ENCODE peak calls at places on chromosome 2, in seven cellular contexts. E is mammary epithelial cell, C is hepatocyte, L is PC-3, D is HCT116, V is IMR-90, U is H9. K is an unnamed sample.

GRCh38 chr2:237258146-237258545 is 155.8 kb downstream of the COL6A3 start:
- DNase-seq in E (no peak), L (no peak), U (peak; percentile 42), V (peak; percentile 55), D (no peak), C (no peak), K (peak; percentile 13)

GRCh38 chr2:241563031-241563507 is 4.5 kb downstream of the BOK start:
- DNase-seq in V (no peak), U (peak; percentile 24), D (no peak), L (no peak), E (no peak), C (no peak), K (no peak)

GRCh38 chr2:206920936-206921335 is 18.4 kb upstream of the CPO start:
- DNase-seq in L (peak; percentile 61), D (no peak), V (no peak), C (no peak), E (peak; percentile 40), U (no peak), K (no peak)

GRCh38 chr2:96374211-96374951 is 38.8 kb downstream of the NCAPH start:
- DNase-seq in U (no peak), D (no peak), E (peak; percentile 27), C (peak; percentile 42), L (peak; percentile 76), V (peak; percentile 39), K (no peak)

GRCh38 chr2:229346801-229347540 is 75.9 kb upstream of the PID1 start:
- DNase-seq in U (no peak), C (no peak), E (no peak), L (no peak), D (no peak), V (no peak), K (no peak)

GRCh38 chr2:162294949-162295348 is 23.5 kb downstream of the IFIH1 start:
- DNase-seq in C (no peak), U (no peak), D (no peak), E (no peak), L (no peak), V (no peak), K (no peak)

GRCh38 chr2:128738446-128739110 is 419.9 kb upstream of the HS6ST1 start:
- DNase-seq in C (no peak), U (no peak), D (no peak), L (no peak), V (no peak), E (no peak), K (no peak)

GRCh38 chr2:181785677-181786344 is 105.5 kb upstream of the NEUROD1 start:
- DNase-seq in L (peak; percentile 90), C (peak; percentile 53), U (no peak), V (peak; percentile 75), E (peak; percentile 88), D (peak; percentile 78), K (no peak)

GRCh38 chr2:198498048-198498447 is 693.7 kb downstream of the PLCL1 start:
- DNase-seq in C (no peak), U (no peak), L (no peak), V (no peak), E (no peak), D (no peak), K (no peak)

GRCh38 chr2:7707723-7708122 is 790.5 kb downstream of the RNF144A start:
- DNase-seq in L (peak; percentile 94), E (peak; percentile 90), U (no peak), D (no peak), V (peak; percentile 51), C (no peak), K (no peak)

GRCh38 chr2:128446049-128446811 is 127.6 kb upstream of the HS6ST1 start:
- DNase-seq in C (no peak), U (peak; percentile 15), E (no peak), D (no peak), L (no peak), V (no peak), K (no peak)

GRCh38 chr2:54708584-54709340 is 14.7 kb upstream of the EML6 start:
- DNase-seq in U (peak; percentile 82), V (no peak), C (peak; percentile 51), E (no peak), L (no peak), D (no peak), K (peak; percentile 42)

GRCh38 chr2:112958428-112959108 is 19.2 kb upstream of the IL36G start:
- DNase-seq in D (peak; percentile 41), V (peak; percentile 57), E (peak; percentile 53), C (peak; percentile 66), U (peak; percentile 49), L (peak; percentile 69), K (peak; percentile 58)

GRCh38 chr2:112773091-112773490 is 8.7 kb upstream of the CKAP2L start:
- DNase-seq in C (no peak), U (no peak), E (no peak), D (no peak), V (no peak), L (no peak), K (no peak)

GRCh38 chr2:105244443-105244842 is 2.9 kb downstream of the GPR45 start:
- DNase-seq in U (no peak), E (no peak), L (no peak), D (no peak), C (no peak), V (no peak), K (no peak)

GRCh38 chr2:26989156-26989555 is 18.7 kb downstream of the MAPRE3 start:
- DNase-seq in D (no peak), L (peak; percentile 25), C (no peak), V (peak; percentile 61), U (no peak), E (peak; percentile 32), K (no peak)

GRCh38 chr2:178238144-178238521 is 43.8 kb downstream of the OSBPL6 start:
- DNase-seq in V (peak; percentile 45), E (peak; percentile 43), U (no peak), D (no peak), L (peak; percentile 68), C (no peak), K (no peak)

GRCh38 chr2:25215232-25215631 is 46.9 kb upstream of the POMC start:
- DNase-seq in C (no peak), D (no peak), V (no peak), U (no peak), E (no peak), L (no peak), K (no peak)

GRCh38 chr2:2876350-2877042 is 501.1 kb downstream of the EIPR1 start:
- DNase-seq in D (no peak), L (no peak), V (no peak), C (no peak), E (no peak), U (no peak), K (no peak)

GRCh38 chr2:149739880-149740265 is 152.3 kb upstream of the MMADHC start:
- DNase-seq in C (no peak), V (no peak), E (peak; percentile 26), D (no peak), L (no peak), U (no peak), K (no peak)

GRCh38 chr2:48998449-48998848 is 155.9 kb downstream of the FSHR start:
- DNase-seq in E (no peak), L (no peak), C (no peak), D (no peak), V (no peak), U (no peak), K (no peak)

GRCh38 chr2:227363756-227364155 is 15.3 kb downstream of the TM4SF20 start:
- DNase-seq in D (no peak), C (no peak), U (no peak), L (peak; percentile 39), V (no peak), E (no peak), K (no peak)

GRCh38 chr2:5939553-5939952 is 247.4 kb downstream of the SOX11 start:
- DNase-seq in C (no peak), E (no peak), V (no peak), D (no peak), L (no peak), U (no peak), K (no peak)
- TF ChIP-seq CTCF in C (no peak), E (no peak), V (no peak), D (no peak), L (no peak), U (no peak), K (no peak)

GRCh38 chr2:233651430-233651829 is 15.2 kb downstream of the UGT1A10 start:
- DNase-seq in L (no peak), C (no peak), D (no peak), V (no peak), E (no peak), U (no peak), K (no peak)
- H3K4me2 ChIP-seq in L (no peak overlapping the region), C (no peak overlapping the region), D (no peak overlapping the region), V (no peak overlapping the region), E (no peak overlapping the region), U (no peak overlapping the region), K (no peak overlapping the region)

DNA sequence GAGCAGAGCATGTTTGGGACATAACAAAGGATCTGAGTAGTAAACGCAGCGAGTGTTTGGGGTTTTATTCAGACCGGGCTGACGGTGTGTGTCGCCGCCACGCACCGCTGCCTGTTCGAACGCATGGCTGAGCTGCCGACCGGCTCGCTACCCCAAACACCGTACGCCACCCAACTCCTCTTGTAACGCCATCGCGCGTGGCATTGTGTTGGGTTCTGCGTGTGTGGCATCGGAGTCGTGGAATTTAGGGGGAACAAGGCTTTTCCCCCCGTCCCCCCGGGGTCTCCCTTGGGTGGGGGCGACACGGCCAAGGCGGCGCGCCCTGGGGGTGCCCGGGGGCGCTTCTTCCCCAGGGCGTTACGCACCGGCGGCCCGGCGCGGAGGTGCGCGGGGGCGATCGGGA is 464 bp upstream of the NRP2 start:
- DNase-seq in C (no peak), U (peak; percentile 42), V (no peak), E (no peak), L (peak; percentile 10), D (no peak), K (peak; percentile 73)
- H3K27ac ChIP-seq in C (peak overlapping the region; percentile 80), U (no peak overlapping the region), V (peak overlapping the region; percentile 75), E (peak overlapping the region; percentile 84), L (no peak overlapping the region), D (no peak overlapping the region), K (no peak overlapping the region)

GRCh38 chr2:81324046-81324445 is 1019.5 kb upstream of the LRRTM1 start:
- DNase-seq in E (no peak), L (peak; percentile 59), U (peak; percentile 62), V (no peak), C (peak; percentile 50), D (peak; percentile 18), K (peak; percentile 62)
- TF ChIP-seq CTCF in E (peak; percentile 48), L (peak; percentile 68), U (peak; percentile 73), V (no peak), C (peak; percentile 45), D (peak; percentile 58), K (peak; percentile 64)